ENCODE peak calls at places on chromosomes 16 and 17, in five cellular contexts. R is H1, X is K562, Y is GM12878, K is HCT116. V is an unnamed sample.

GRCh38 chr17:17054636-17055035 is 12.4 kb downstream of the MPRIP start:
- DNase-seq in R (no peak), X (no peak), Y (no peak), K (no peak), V (no peak)

GRCh38 chr17:35519442-35519841 is 18.0 kb downstream of the SLFN12L start:
- DNase-seq in R (no peak), X (no peak), Y (no peak), K (no peak), V (no peak)

GRCh38 chr16:89498839-89499238 is 8.5 kb upstream of the ANKRD11 start:
- DNase-seq in R (no peak), X (no peak), Y (no peak), K (no peak), V (no peak)

GRCh38 chr17:75517277-75517865 is 1.0 kb downstream of the TSEN54 start:
- DNase-seq in R (no peak), X (no peak), Y (no peak), K (peak; percentile 35), V (no peak)

GRCh38 chr16:54067317-54068065 is 219.1 kb downstream of the IRX3 start:
- DNase-seq in R (no peak), X (no peak), Y (no peak), K (no peak), V (no peak)

GRCh38 chr17:7023576-7024401 is 939 bp downstream of the BCL6B start:
- DNase-seq in R (peak; percentile 100), X (peak; percentile 86), Y (peak; percentile 81), K (peak; percentile 86), V (peak; percentile 100)

GRCh38 chr17:35089846-35090193 is 26.3 kb upstream of the RFFL start:
- DNase-seq in R (no peak), X (peak; percentile 39), Y (no peak), K (no peak), V (peak; percentile 54)

GRCh38 chr16:79278506-79278905 is 322.0 kb downstream of the MAF start:
- DNase-seq in R (no peak), X (no peak), Y (no peak), K (no peak), V (no peak)

GRCh38 chr17:64148699-64149098 is 18.8 kb upstream of the ERN1 start:
- DNase-seq in R (no peak), X (no peak), Y (no peak), K (no peak), V (no peak)

GRCh38 chr17:17587614-17588336 is 3.7 kb downstream of the PEMT start:
- DNase-seq in R (no peak), X (no peak), Y (no peak), K (no peak), V (no peak)

GRCh38 chr17:29568331-29569244 is at the start of gene TP53I13:
- DNase-seq in R (peak; percentile 87), X (peak; percentile 97), Y (no peak), K (peak; percentile 22), V (peak; percentile 82)

GRCh38 chr17:75086496-75087181 is 1.1 kb upstream of the SLC16A5 start:
- DNase-seq in R (no peak), X (no peak), Y (no peak), K (no peak), V (no peak)

GRCh38 chr16:80741716-80742115 is 62.7 kb downstream of the CDYL2 start:
- DNase-seq in R (no peak), X (no peak), Y (no peak), K (no peak), V (no peak)

GRCh38 chr17:30920683-30921543 is 832 bp upstream of the ADAP2 start:
- DNase-seq in R (no peak), X (no peak), Y (no peak), K (no peak), V (no peak)

GRCh38 chr17:69761767-69762321 is 313.2 kb upstream of the KCNJ16 start:
- DNase-seq in R (no peak), X (no peak), Y (no peak), K (no peak), V (peak; percentile 86)

GRCh38 chr17:59361916-59362810 is 30.7 kb downstream of the YPEL2 start:
- DNase-seq in R (no peak), X (no peak), Y (peak; percentile 86), K (no peak), V (peak; percentile 78)

GRCh38 chr17:82239401-82239925 is 10.6 kb downstream of the SLC16A3 start:
- DNase-seq in R (no peak), X (no peak), Y (no peak), K (no peak), V (no peak)

GRCh38 chr17:82239926-82240505 is 11.2 kb downstream of the SLC16A3 start:
- DNase-seq in R (no peak), X (no peak), Y (no peak), K (no peak), V (no peak)

GRCh38 chr17:82241183-82241925 is 12.5 kb downstream of the SLC16A3 start:
- DNase-seq in R (no peak), X (no peak), Y (no peak), K (no peak), V (peak; percentile 85)

GRCh38 chr17:82241926-82242697 is 13.3 kb downstream of the SLC16A3 start:
- DNase-seq in R (no peak), X (peak; percentile 68), Y (no peak), K (no peak), V (no peak)

DNA sequence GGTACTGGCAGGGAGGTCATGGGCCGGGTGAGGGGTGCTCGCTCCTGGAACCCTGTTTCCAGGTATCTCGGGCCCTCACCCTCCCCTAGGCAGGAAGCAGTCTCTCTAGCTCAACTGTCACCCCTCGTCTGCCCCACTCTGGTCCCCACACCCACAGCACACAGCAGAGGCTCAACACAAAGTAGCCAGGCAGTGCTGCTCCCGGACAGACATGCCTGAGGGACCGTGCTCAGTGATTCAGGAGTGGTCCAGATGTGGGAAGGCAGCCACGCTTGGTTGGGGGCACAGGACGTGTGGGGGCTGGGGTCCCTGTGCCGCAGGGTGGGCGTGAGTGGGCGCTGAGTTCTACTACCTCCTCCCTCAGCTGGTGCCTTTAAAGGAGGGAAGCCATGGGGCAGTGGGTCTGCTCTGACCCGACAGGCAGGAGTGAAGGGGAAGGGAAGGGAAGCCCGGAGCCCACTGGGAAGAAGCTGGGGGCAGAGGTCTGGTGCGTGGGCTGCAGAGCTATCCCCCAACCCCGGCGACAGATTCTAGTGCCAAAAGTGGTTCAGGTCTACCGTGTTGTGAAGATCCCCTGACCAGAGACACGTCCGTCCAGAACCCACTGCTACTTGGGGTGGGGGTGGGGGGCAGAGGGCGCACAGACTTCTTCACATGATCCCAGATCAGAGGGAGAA is 11.8 kb downstream of the SLC16A3 start:
- DNase-seq in R (no peak), X (no peak), Y (no peak), K (no peak), V (no peak)
- TF ChIP-seq MAX in R (no peak), X (no peak), Y (no peak), K (no peak), V (no peak)

GRCh38 chr16:87603684-87604571 is 1.6 kb downstream of the JPH3 start:
- DNase-seq in R (no peak), X (no peak), Y (no peak), K (no peak), V (no peak)

GRCh38 chr16:87604572-87605135 is 2.3 kb downstream of the JPH3 start:
- DNase-seq in R (no peak), X (no peak), Y (no peak), K (no peak), V (no peak)

GRCh38 chr16:87601322-87602004 is 845 bp upstream of the JPH3 start:
- DNase-seq in R (no peak), X (no peak), Y (no peak), K (no peak), V (no peak)

GRCh38 chr16:87602005-87602790 is at the start of gene JPH3:
- DNase-seq in R (peak; percentile 87), X (peak; percentile 71), Y (no peak), K (no peak), V (no peak)

GRCh38 chr16:87602821-87603683 is 744 bp downstream of the JPH3 start:
- DNase-seq in R (peak; percentile 75), X (no peak), Y (no peak), K (no peak), V (no peak)
- TF ChIP-seq EZH2 in R (no peak), X (peak; percentile 32), Y (no peak), K (no peak), V (peak; percentile 96)

DNA sequence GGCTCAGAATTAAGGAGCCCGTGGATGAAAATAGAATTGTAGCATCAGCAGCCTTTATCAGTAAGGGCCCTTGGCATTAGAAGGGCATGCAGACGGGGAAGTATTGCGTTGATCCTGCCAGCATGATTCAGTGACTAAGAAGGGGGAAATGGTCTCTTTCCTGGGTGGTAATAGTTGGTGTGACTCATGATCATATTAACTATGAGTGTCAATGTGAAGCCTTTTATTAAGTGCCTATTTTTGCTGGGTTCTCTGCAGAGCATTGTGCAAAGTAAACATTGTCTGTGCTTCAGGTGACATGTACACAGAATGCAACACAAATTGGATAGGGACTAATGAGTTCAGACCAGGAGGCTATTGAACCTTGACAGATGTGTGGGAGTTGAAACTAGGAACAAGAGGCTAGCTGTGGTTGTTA is 24.5 kb downstream of the RCVRN start:
- DNase-seq in R (no peak), X (no peak), Y (peak; percentile 1), K (peak; percentile 7), V (no peak)
- H3K4me2 ChIP-seq in R (no peak overlapping the region), X (no peak overlapping the region), Y (no peak overlapping the region), K (no peak overlapping the region), V (no peak overlapping the region)

GRCh38 chr17:78408476-78409020 is 30.1 kb downstream of the PGS1 start:
- DNase-seq in R (no peak), X (no peak), Y (no peak), K (no peak), V (no peak)

GRCh38 chr17:78406396-78406795 is 27.9 kb downstream of the PGS1 start:
- DNase-seq in R (no peak), X (no peak), Y (no peak), K (no peak), V (no peak)

GRCh38 chr17:78409191-78409621 is 30.8 kb downstream of the PGS1 start:
- DNase-seq in R (no peak), X (no peak), Y (no peak), K (no peak), V (no peak)

GRCh38 chr17:78403822-78404221 is 25.4 kb downstream of the PGS1 start:
- DNase-seq in R (no peak), X (no peak), Y (no peak), K (no peak), V (no peak)

GRCh38 chr17:78407387-78407990 is 29.0 kb downstream of the PGS1 start:
- DNase-seq in R (no peak), X (no peak), Y (no peak), K (no peak), V (no peak)
- TF ChIP-seq MAX in R (no peak), X (no peak), Y (no peak), K (no peak), V (no peak)

DNA sequence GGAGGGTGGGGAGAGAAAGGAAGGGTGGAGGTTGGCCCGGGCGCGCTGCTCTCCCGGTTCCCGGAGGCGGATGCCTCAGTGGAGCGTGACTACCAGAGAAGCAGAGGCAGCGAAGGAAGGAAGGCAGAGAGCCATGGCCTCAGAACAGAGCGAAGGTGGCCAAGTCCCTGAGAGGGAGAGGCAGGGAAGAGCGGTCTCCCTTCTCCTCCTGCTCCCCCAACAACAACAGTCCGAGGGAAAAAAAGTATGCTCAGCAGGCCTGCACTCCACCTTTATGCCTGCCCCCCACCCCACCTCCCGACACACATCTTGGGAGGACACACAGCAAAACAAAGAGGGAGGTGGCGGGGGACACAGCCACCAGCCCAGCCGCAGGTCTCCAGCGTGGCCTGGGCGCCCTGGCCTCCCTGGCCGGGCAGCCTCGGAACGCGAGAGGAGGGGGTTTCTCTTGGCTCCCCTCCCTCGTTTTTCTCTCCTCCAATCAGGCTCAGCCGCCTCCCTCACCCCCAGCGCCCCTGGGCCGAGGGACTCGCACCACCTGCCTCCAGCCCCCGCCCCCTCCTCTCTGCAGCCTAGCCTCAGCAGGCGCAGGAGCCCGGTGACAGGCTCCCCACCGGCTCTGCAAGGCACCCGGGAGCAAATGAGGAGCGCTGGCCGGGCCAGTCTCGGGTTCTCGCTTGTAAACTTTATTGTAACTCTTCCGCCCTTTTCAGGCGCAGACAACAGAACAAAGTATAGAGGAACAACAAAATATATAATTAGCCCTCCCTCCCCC is 1.1 kb upstream of the HOXB7 start:
- DNase-seq in R (no peak), X (no peak), Y (no peak), K (no peak), V (peak; percentile 39)
- TF ChIP-seq EZH2 in R (peak; percentile 66), X (no peak), Y (no peak), K (no peak), V (no peak)